ENCODE peak calls at places on chromosomes 5 and 9, in four cellular contexts. E is thyroid gland, U is astrocyte, P is pancreas. V is an unnamed sample.

GRCh38 chr5:134116789-134117761 is 2.6 kb downstream of the TCF7 start:
- DNase-seq in E (no peak), U (no peak), P (no peak), V (no peak)

GRCh38 chr9:80552931-80553330 is 981.2 kb downstream of the TLE4 start:
- DNase-seq in E (no peak), U (no peak), P (no peak), V (no peak)

GRCh38 chr5:73791389-73791788 is 165.4 kb downstream of the ARHGEF28 start:
- DNase-seq in E (no peak), U (no peak), P (no peak), V (no peak)

GRCh38 chr9:111622626-111623025 is 8.5 kb upstream of the DNAJC25 start:
- DNase-seq in E (peak), U (peak), P (no peak), V (no peak)

GRCh38 chr9:111067472-111067871 is 29.2 kb upstream of the LPAR1 start:
- DNase-seq in E (no peak), U (no peak), P (no peak), V (no peak)

GRCh38 chr5:56037531-56038010 is 42.8 kb upstream of the IL6ST start:
- DNase-seq in E (no peak), U (no peak), P (no peak), V (no peak)

GRCh38 chr5:61735531-61735930 is 403.5 kb downstream of the ZSWIM6 start:
- DNase-seq in E (no peak), U (peak), P (no peak), V (no peak)

GRCh38 chr5:142627371-142628217 is 58.3 kb downstream of the FGF1 start:
- DNase-seq in E (no peak), U (no peak), P (no peak), V (no peak)

GRCh38 chr5:149271717-149272558 is at the start of gene AFAP1L1:
- DNase-seq in E (peak), U (peak), P (peak), V (peak)

GRCh38 chr5:36374275-36374862 is 72.7 kb upstream of the RANBP3L start:
- DNase-seq in E (no peak), U (peak), P (no peak), V (no peak)

GRCh38 chr9:134785325-134786108 is 95.1 kb upstream of the FCN2 start:
- DNase-seq in E (peak), U (peak), P (no peak), V (no peak)

GRCh38 chr5:88322785-88323184 is 54.1 kb upstream of the TMEM161B start:
- DNase-seq in E (no peak), U (peak), P (no peak), V (no peak)

GRCh38 chr9:77726814-77727213 is 78.7 kb upstream of the GNA14 start:
- DNase-seq in E (no peak), U (no peak), P (no peak), V (no peak)

GRCh38 chr5:35319231-35320002 is 89.1 kb upstream of the PRLR start:
- DNase-seq in E (peak), U (peak), P (no peak), V (no peak)
- H3K27ac ChIP-seq in E (no peak), U (no peak), P (no peak), V (no peak)

GRCh38 chr9:133149130-133150015 is 14.3 kb downstream of the GBGT1 start:
- DNase-seq in E (peak), U (peak), P (peak), V (peak)
- TF ChIP-seq CTCF in E (peak), U (no peak), P (no peak), V (no peak)

GRCh38 chr9:97925497-97926334 is 3.4 kb upstream of the TRMO start:
- DNase-seq in E (no peak), U (no peak), P (no peak), V (no peak)
- H3K4me3 ChIP-seq in E (no peak), U (no peak), P (no peak), V (no peak)

DNA sequence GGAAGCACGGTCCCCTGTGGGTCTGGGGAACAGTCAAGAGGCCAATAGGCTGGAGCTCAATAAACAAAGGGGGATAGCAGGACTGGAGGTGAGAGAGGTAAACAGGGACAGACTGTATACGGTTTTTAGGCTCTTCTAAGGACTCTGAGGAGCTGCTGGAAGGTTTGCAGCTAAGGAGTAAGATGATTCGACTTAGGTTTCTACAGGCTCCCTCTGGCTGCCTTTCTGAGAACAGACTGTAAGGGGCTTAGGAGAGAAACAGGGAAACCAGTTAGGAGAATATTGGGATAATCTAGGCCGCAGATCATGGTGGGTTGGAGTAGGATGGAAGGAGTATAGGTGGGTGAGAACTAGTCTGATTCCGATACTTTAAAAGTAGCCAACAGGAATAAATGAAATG is 10.4 kb downstream of the CDK5RAP2 start:
- DNase-seq in E (no peak), U (no peak), P (no peak), V (no peak)
- H3K27ac ChIP-seq in E (no peak), U (no peak), P (no peak), V (peak)